ENCODE peak calls at places on chromosome 16, in seven cellular contexts. T is suprapubic skin, O is K562, P is ovary, I is IMR-90, G is heart left ventricle, J is spleen. Q is an unnamed sample.

GRCh38 chr16:12332553-12332952 is 356.0 kb downstream of the SNX29 start:
- DNase-seq in T (no peak), O (no peak), P (no peak), I (no peak), G (no peak), J (no peak), Q (no peak)

GRCh38 chr16:86565181-86565631 is 1.4 kb upstream of the FOXC2 start:
- DNase-seq in T (no peak), O (no peak), P (no peak), I (no peak), G (no peak), J (no peak), Q (no peak)

GRCh38 chr16:17828012-17828411 is 357.3 kb upstream of the XYLT1 start:
- DNase-seq in T (no peak), O (peak), P (no peak), I (peak), G (no peak), J (no peak), Q (no peak)

GRCh38 chr16:15636392-15636873 is 6.5 kb downstream of the MARF1 start:
- DNase-seq in T (no peak), O (no peak), P (no peak), I (no peak), G (no peak), J (no peak), Q (no peak)

GRCh38 chr16:53220585-53220984 is 165.8 kb downstream of the CHD9 start:
- DNase-seq in T (no peak), O (peak), P (no peak), I (peak), G (no peak), J (no peak), Q (no peak)

GRCh38 chr16:57720142-57720575 is 15.4 kb upstream of the KATNB1 start:
- DNase-seq in T (no peak), O (peak), P (no peak), I (peak), G (peak), J (peak), Q (peak)

GRCh38 chr16:68921654-68922053 is 78.3 kb downstream of the TANGO6 start:
- DNase-seq in T (no peak), O (no peak), P (no peak), I (peak), G (no peak), J (no peak), Q (peak)

GRCh38 chr16:47724386-47724785 is 263.3 kb downstream of the PHKB start:
- DNase-seq in T (no peak), O (no peak), P (no peak), I (no peak), G (no peak), J (no peak), Q (no peak)

GRCh38 chr16:81746566-81746965 is 32.5 kb upstream of the PLCG2 start:
- DNase-seq in T (no peak), O (no peak), P (no peak), I (no peak), G (no peak), J (no peak), Q (no peak)

GRCh38 chr16:23863511-23864422 is 28.0 kb downstream of the PRKCB start:
- DNase-seq in T (no peak), O (no peak), P (no peak), I (no peak), G (no peak), J (no peak), Q (no peak)

GRCh38 chr16:54459509-54460235 is 173.1 kb upstream of the IRX3 start:
- DNase-seq in T (no peak), O (no peak), P (no peak), I (no peak), G (no peak), J (no peak), Q (no peak)

GRCh38 chr16:46632778-46633733 is 11.9 kb upstream of the SHCBP1 start:
- DNase-seq in T (no peak), O (peak), P (no peak), I (no peak), G (no peak), J (no peak), Q (no peak)

GRCh38 chr16:49494386-49495150 is 121.0 kb downstream of the C16orf78 start:
- DNase-seq in T (peak), O (no peak), P (peak), I (no peak), G (no peak), J (peak), Q (no peak)

GRCh38 chr16:59971264-59971663 is 1237.1 kb upstream of the GOT2 start:
- DNase-seq in T (no peak), O (no peak), P (no peak), I (no peak), G (no peak), J (no peak), Q (no peak)

GRCh38 chr16:84502075-84502474 is 2.4 kb downstream of the MEAK7 start:
- DNase-seq in T (peak), O (no peak), P (peak), I (no peak), G (no peak), J (peak), Q (no peak)

GRCh38 chr16:85239239-85239638 is 127.0 kb upstream of the CIBAR2 start:
- DNase-seq in T (no peak), O (no peak), P (peak), I (no peak), G (no peak), J (no peak), Q (no peak)

GRCh38 chr16:9072806-9073341 is 18.6 kb upstream of the HAPSTR1 start:
- DNase-seq in T (no peak), O (no peak), P (no peak), I (peak), G (no peak), J (no peak), Q (no peak)

GRCh38 chr16:50602531-50603205 is 54.5 kb downstream of the NKD1 start:
- DNase-seq in T (no peak), O (no peak), P (no peak), I (no peak), G (no peak), J (no peak), Q (no peak)

GRCh38 chr16:86128246-86128645 is 229.3 kb downstream of the IRF8 start:
- DNase-seq in T (peak), O (no peak), P (no peak), I (no peak), G (no peak), J (no peak), Q (no peak)

GRCh38 chr16:69166221-69166833 is 20.6 kb upstream of the SNTB2 start:
- DNase-seq in T (no peak), O (no peak), P (no peak), I (peak), G (no peak), J (peak), Q (no peak)

GRCh38 chr16:28865289-28865688 is 1.6 kb downstream of the SH2B1 start:
- DNase-seq in T (no peak), O (no peak), P (no peak), I (no peak), G (no peak), J (no peak), Q (no peak)

GRCh38 chr16:12728471-12728870 is 75.2 kb downstream of the CPPED1 start:
- DNase-seq in T (no peak), O (no peak), P (no peak), I (no peak), G (no peak), J (no peak), Q (no peak)

GRCh38 chr16:53817812-53818211 is 113.9 kb downstream of the FTO start:
- DNase-seq in T (no peak), O (no peak), P (no peak), I (peak), G (no peak), J (no peak), Q (no peak)

GRCh38 chr16:14005335-14005734 is 65.8 kb upstream of the MRTFB start:
- DNase-seq in T (no peak), O (no peak), P (no peak), I (no peak), G (no peak), J (no peak), Q (no peak)
- TF ChIP-seq POLR2A in T (no peak), O (no peak), P (no peak), I (no peak), G (no peak), J (no peak), Q (no peak)

GRCh38 chr16:87949071-87949744 is 2.0 kb upstream of the BANP start:
- DNase-seq in T (no peak), O (no peak), P (peak), I (no peak), G (no peak), J (no peak), Q (no peak)

GRCh38 chr16:87951550-87952538 is 610 bp downstream of the BANP start:
- DNase-seq in T (peak), O (peak), P (no peak), I (no peak), G (peak), J (no peak), Q (peak)

GRCh38 chr16:87948735-87949070 is 2.5 kb upstream of the BANP start:
- DNase-seq in T (no peak), O (no peak), P (no peak), I (no peak), G (no peak), J (no peak), Q (no peak)

GRCh38 chr16:87952751-87953150 is 1.5 kb downstream of the BANP start:
- DNase-seq in T (no peak), O (no peak), P (no peak), I (no peak), G (no peak), J (no peak), Q (no peak)

DNA sequence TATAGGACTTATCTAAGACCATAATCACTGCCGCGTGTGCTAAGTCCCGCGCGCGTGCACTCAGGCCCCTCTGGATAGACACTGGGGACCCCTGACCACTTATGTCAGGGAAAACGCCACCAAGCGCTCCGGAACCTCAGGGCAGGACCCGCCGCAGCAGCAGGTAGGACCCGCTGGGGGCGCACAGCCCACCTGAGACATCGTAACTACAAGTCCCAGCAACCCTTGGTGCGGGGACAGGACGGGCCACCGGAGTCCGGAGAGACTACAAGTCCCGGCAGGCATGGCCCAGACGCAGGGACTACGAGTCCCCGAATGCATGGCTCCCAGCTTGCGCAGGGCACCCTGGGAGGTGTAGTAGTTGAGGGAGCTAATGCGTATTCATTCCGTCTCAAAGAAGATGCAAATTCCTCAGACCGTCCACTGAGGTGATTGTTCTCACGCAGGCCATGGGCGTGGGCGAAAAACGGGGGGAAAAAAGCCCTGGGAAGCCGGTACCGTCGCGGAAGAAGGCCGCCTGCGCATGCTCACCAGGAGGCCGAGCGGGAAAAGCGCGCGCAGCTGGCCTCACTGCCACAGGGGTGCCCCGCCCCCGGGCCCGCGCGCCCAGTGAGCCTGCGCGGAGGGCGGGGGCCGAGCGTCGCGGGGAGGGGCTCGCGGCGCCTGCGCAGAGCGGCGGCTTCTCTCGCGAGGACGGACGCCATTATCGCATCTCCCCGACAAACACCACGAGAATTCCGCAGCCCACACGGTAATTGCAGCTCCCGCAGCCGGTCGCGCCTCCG is at the start of gene BANP:
- DNase-seq in T (peak), O (peak), P (peak), I (peak), G (peak), J (peak), Q (peak)
- TF ChIP-seq POLR2A in T (no peak), O (peak), P (peak), I (no peak), G (no peak), J (no peak), Q (no peak)

DNA sequence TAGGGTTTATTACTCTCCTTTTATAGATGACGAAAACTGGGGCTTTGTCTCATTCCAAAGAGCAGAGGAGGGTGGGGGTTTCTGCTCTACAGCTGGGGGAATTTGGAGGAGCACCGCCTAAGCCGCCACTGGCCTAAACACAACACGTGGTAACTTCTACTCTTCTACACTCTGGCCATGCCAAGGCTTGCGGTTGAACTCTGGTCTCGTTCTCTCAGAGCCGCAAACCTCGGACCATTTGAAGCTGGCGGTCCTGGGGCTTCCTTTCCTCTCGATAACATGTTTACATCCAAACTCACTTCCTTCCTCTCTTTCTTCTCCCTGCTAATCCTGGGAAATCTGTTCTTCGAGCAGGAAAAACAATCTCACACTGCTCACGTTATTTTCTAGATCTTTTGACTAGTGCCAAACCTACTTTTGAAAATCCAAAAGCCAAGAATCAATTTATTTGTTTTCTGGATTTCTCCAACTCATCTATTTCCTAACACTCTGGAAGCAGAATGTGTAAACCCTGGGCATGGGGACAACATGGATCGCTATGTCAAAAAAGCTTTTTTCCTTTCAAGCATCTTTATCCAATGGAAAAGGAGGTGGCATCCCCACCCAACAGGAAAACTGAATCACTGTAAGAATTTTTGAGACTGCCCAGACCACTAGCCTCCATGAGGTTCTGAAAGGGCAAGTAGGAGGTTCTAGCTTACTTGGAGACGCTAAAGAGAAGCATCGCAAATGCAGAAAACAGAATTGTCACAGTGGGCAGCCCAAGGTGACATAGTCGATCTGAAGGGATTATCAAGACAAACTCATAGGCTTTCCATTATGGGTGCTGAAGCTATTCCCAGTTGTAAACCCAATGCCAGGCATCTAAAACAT is 13.6 kb upstream of the EEF2K start:
- DNase-seq in T (peak), O (peak), P (peak), I (peak), G (peak), J (peak), Q (no peak)
- TF ChIP-seq POLR2A in T (no peak), O (peak), P (peak), I (no peak), G (no peak), J (no peak), Q (no peak)

GRCh38 chr16:1777375-1778199 is 4.7 kb upstream of the MRPS34 start:
- DNase-seq in T (no peak), O (no peak), P (peak), I (no peak), G (no peak), J (no peak), Q (no peak)
- TF ChIP-seq POLR2A in T (no peak), O (peak), P (no peak), I (no peak), G (no peak), J (no peak), Q (no peak)

GRCh38 chr16:1779741-1780676 is 2.4 kb downstream of the SPSB3 start:
- DNase-seq in T (no peak), O (no peak), P (peak), I (no peak), G (no peak), J (peak), Q (no peak)
- TF ChIP-seq POLR2A in T (no peak), O (peak), P (no peak), I (no peak), G (no peak), J (no peak), Q (no peak)

GRCh38 chr16:62254847-62255246 is 218.6 kb upstream of the CDH8 start:
- DNase-seq in T (no peak), O (no peak), P (no peak), I (no peak), G (no peak), J (no peak), Q (no peak)
- TF ChIP-seq POLR2A in T (no peak), O (no peak), P (no peak), I (no peak), G (no peak), J (no peak), Q (no peak)

DNA sequence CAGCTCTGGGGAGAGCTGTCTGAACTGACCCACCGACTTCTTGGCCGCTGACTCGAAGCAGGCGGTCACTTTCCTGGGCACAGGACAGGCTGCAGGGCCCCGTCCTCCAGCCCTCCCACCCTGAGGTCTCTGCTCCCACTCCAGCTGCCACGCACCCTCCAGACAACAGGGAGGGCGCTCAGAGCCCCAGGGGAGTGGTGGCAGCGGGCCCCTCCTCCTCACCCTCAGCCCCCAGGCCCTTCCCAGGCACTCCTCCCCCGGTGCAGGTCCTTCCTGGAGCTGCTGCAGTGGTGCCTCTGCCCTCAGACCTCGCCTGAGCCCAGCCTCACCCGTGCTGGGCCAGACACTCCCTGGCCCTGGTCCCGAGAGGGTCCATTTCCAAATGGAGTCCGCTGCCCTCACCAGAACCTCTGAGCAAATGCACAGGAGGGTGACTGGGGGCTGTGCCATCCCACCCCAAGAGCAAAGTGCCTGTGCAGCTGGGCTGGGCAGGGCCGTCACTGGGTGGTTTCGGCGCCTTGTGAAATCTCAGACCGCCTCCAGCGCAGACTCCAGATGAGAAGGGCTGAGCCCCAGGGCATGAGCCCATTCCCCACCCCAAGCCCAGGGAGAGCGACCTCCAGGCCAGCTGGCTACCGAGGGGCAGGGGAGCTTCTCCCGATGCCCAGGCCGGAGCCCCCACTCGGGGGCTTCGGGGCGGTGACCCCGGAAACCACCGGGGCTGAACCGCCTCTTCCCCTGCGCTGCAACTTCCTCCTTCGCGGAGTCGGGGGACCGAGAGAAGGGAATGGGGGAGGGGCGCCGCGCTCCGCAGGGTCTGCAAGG is 717 bp downstream of the CYBA start:
- DNase-seq in T (peak), O (peak), P (no peak), I (peak), G (peak), J (peak), Q (no peak)
- TF ChIP-seq POLR2A in T (no peak), O (no peak), P (no peak), I (no peak), G (no peak), J (no peak), Q (no peak)

GRCh38 chr16:66935319-66936011 is at the start of gene CES2:
- DNase-seq in T (peak), O (peak), P (no peak), I (peak), G (peak), J (peak), Q (no peak)
- TF ChIP-seq POLR2A in T (no peak), O (no peak), P (no peak), I (peak), G (no peak), J (no peak), Q (no peak)

GRCh38 chr16:67164599-67165061 is at the start of gene HSF4:
- DNase-seq in T (no peak), O (peak), P (peak), I (no peak), G (peak), J (peak), Q (no peak)
- TF ChIP-seq POLR2A in T (no peak), O (peak), P (no peak), I (no peak), G (no peak), J (no peak), Q (no peak)

Q was measured in H54.